ENCODE peak calls at places on chromosomes 5 and 9, in eight cellular contexts. J is amniotic stem cell, X is HuH-7, F is GM03348, I is fibroblast of the conjunctiva, T is NAMALWA, W is T-helper 1 cell, H is EH. Z is an unnamed sample.

GRCh38 chr5:4513381-4513780 is 626.7 kb upstream of the ADAMTS16 start:
- DNase-seq in J (no peak), X (no peak), F (no peak), I (no peak), T (no peak), W (no peak), H (no peak), Z (no peak)

GRCh38 chr5:117454716-117455212 is 880.1 kb upstream of the SEMA6A start:
- DNase-seq in J (no peak), X (peak), F (peak), I (peak), T (peak), W (peak), H (peak), Z (peak)

GRCh38 chr5:150347003-150347402 is 10.5 kb upstream of the TCOF1 start:
- DNase-seq in J (no peak), X (no peak), F (no peak), I (no peak), T (no peak), W (no peak), H (no peak), Z (no peak)

GRCh38 chr5:111635946-111636315 is 121.1 kb downstream of the NREP start:
- DNase-seq in J (no peak), X (no peak), F (peak), I (peak), T (no peak), W (no peak), H (no peak), Z (peak)

GRCh38 chr9:9574080-9574479 is 1038.7 kb downstream of the PTPRD start:
- DNase-seq in J (no peak), X (no peak), F (no peak), I (no peak), T (no peak), W (no peak), H (no peak), Z (no peak)

GRCh38 chr5:7250004-7250403 is 145.9 kb upstream of the ADCY2 start:
- DNase-seq in J (no peak), X (no peak), F (no peak), I (no peak), T (no peak), W (no peak), H (no peak), Z (no peak)

GRCh38 chr9:136858452-136858843 is 6.3 kb downstream of the MAMDC4 start:
- DNase-seq in J (no peak), X (no peak), F (no peak), I (no peak), T (no peak), W (no peak), H (no peak), Z (no peak)

GRCh38 chr9:124477211-124478013 is 27.2 kb downstream of the ADGRD2 start:
- DNase-seq in J (no peak), X (peak), F (no peak), I (no peak), T (no peak), W (no peak), H (no peak), Z (no peak)

GRCh38 chr9:86846679-86847078 is 100.6 kb downstream of the GAS1 start:
- DNase-seq in J (no peak), X (no peak), F (peak), I (no peak), T (no peak), W (no peak), H (peak), Z (peak)

GRCh38 chr5:126810983-126811382 is 34.0 kb downstream of the LMNB1 start:
- DNase-seq in J (no peak), X (no peak), F (no peak), I (no peak), T (no peak), W (no peak), H (no peak), Z (no peak)

GRCh38 chr9:96553070-96553469 is 66.6 kb downstream of the CDC14B start:
- DNase-seq in J (peak), X (no peak), F (peak), I (peak), T (no peak), W (no peak), H (peak), Z (peak)